ENCODE peak calls at places on chromosomes 6 and 20, in six cellular contexts. J is osteoblast; G is upper lobe of right lung; Q is A549; I is effector memory CD4-positive, alpha-beta T cell; U is caudate nucleus. O is an unnamed sample.

GRCh38 chr20:50645253-50646068 is 45.9 kb downstream of the RIPOR3 start:
- DNase-seq in J (peak), G (peak), Q (peak), I (no peak), U (no peak), O (peak)

GRCh38 chr6:161549977-161550655 is 276.3 kb upstream of the AGPAT4 start:
- DNase-seq in J (no peak), G (no peak), Q (peak), I (no peak), U (no peak), O (no peak)

GRCh38 chr20:24432057-24432456 is 37.4 kb upstream of the SYNDIG1 start:
- DNase-seq in J (no peak), G (no peak), Q (peak), I (no peak), U (no peak), O (no peak)

GRCh38 chr6:33116881-33117711 is 41.3 kb downstream of the HLA-DPB1 start:
- DNase-seq in J (no peak), G (no peak), Q (no peak), I (no peak), U (no peak), O (no peak)

GRCh38 chr6:38489951-38490350 is 149.8 kb downstream of the BTBD9 start:
- DNase-seq in J (peak), G (no peak), Q (no peak), I (no peak), U (no peak), O (no peak)

GRCh38 chr6:138250513-138251247 is 32.4 kb upstream of the PBOV1 start:
- DNase-seq in J (peak), G (no peak), Q (no peak), I (no peak), U (peak), O (no peak)

GRCh38 chr6:135251964-135252429 is 70.9 kb downstream of the MYB start:
- DNase-seq in J (no peak), G (no peak), Q (no peak), I (no peak), U (no peak), O (no peak)

GRCh38 chr6:131761061-131761761 is 46.6 kb upstream of the ENPP1 start:
- DNase-seq in J (peak), G (no peak), Q (no peak), I (no peak), U (no peak), O (no peak)

GRCh38 chr6:17091122-17091521 is 10.7 kb upstream of the STMND1 start:
- DNase-seq in J (peak), G (no peak), Q (no peak), I (no peak), U (no peak), O (no peak)

GRCh38 chr6:134584809-134585528 is 267.1 kb upstream of the SGK1 start:
- DNase-seq in J (no peak), G (no peak), Q (peak), I (no peak), U (no peak), O (no peak)

GRCh38 chr6:53568776-53569616 is 24.1 kb upstream of the GCLC start:
- DNase-seq in J (no peak), G (no peak), Q (no peak), I (no peak), U (no peak), O (no peak)

GRCh38 chr6:163122365-163122764 is 292.2 kb upstream of the QKI start:
- DNase-seq in J (no peak), G (no peak), Q (no peak), I (no peak), U (no peak), O (no peak)

DNA sequence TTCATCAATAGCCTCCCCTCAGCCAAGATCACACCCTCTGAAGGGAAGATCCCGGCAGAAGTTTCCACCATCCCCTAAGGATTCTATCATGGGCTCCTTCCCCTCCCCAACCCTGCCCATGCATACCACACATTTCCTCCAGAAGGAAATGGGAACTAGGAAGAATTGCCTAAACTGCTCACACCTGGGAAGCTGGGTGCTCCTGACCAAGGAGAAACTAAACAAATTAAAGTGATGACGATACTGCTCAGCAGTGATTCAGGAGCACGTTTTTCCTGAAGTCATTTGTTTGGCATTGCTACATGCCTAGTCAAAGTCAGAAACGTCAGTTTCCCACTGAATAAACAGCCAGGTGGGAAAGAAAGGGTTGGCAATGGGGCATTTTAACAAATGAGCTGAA is 136.1 kb upstream of the CDYL start:
- DNase-seq in J (peak), G (no peak), Q (no peak), I (no peak), U (no peak), O (no peak)
- H3K27ac ChIP-seq in J (no peak), G (no peak), Q (peak), I (no peak), U (no peak), O (no peak)

GRCh38 chr6:158787395-158787794 is 31.8 kb downstream of the EZR start:
- DNase-seq in J (no peak), G (no peak), Q (no peak), I (no peak), U (no peak), O (no peak)
- H3K27ac ChIP-seq in J (no peak), G (no peak), Q (no peak), I (no peak), U (no peak), O (no peak)

DNA sequence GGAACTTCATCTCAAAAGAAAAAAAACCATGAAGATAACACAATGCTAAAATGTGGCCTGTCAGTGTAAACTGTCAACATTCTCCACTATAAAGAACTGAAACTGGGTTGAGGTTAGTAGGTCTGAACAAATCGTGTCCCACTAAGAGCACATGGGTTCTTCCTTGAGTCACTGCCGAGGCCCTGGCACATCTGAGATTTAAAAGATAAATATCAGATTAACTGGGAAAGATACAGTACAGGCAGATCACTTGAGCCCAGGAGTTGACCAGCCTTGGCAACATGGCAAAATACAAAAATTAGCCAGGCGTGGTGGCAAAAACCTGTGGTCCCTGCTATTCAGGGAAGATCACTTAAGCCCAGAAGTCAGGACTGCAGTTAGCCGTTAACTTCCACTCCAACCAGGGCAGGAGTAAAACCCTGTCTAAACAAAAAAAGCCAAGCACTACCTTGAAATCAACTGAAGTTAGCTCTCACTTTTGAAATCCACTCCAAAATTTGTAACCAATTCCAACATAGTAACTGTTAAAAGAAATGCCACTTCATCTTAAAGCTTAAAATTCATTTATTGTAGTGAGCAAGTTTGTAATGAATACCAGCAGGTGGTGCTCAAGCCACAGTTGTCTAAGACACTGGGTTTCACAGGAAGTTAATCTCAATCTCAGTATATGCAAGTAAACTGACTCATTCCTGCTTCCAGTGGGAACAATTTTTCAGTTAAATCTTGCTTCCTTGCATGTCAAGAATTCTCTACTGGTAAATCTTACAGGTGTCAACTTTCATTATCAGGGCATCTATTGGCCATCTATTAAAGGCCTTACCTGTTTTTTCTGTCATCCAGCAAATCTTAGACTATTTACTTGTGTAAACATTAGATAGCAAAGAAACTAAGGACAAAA is 5.4 kb downstream of the EEF1A1 start:
- DNase-seq in J (no peak), G (no peak), Q (peak), I (no peak), U (peak), O (no peak)
- H3K27ac ChIP-seq in J (peak), G (peak), Q (peak), I (peak), U (no peak), O (no peak)

GRCh38 chr6:152348116-152348515 is 289.0 kb downstream of the SYNE1 start:
- DNase-seq in J (no peak), G (no peak), Q (no peak), I (no peak), U (no peak), O (no peak)
- H3K27ac ChIP-seq in J (no peak), G (no peak), Q (no peak), I (no peak), U (no peak), O (no peak)

GRCh38 chr20:59135093-59135492 is 28.5 kb upstream of the ZNF831 start:
- DNase-seq in J (no peak), G (no peak), Q (no peak), I (no peak), U (no peak), O (no peak)

GRCh38 chr20:59134182-59134581 is 29.4 kb upstream of the ZNF831 start:
- DNase-seq in J (no peak), G (peak), Q (no peak), I (no peak), U (no peak), O (no peak)

GRCh38 chr20:59137532-59137931 is 26.1 kb upstream of the ZNF831 start:
- DNase-seq in J (no peak), G (no peak), Q (no peak), I (no peak), U (no peak), O (no peak)

GRCh38 chr20:59138114-59138602 is 25.5 kb upstream of the ZNF831 start:
- DNase-seq in J (no peak), G (no peak), Q (no peak), I (no peak), U (no peak), O (no peak)

GRCh38 chr20:59136027-59136426 is 27.6 kb upstream of the ZNF831 start:
- DNase-seq in J (no peak), G (no peak), Q (no peak), I (no peak), U (no peak), O (no peak)
- H3K27ac ChIP-seq in J (no peak), G (no peak), Q (no peak), I (no peak), U (no peak), O (no peak)

DNA sequence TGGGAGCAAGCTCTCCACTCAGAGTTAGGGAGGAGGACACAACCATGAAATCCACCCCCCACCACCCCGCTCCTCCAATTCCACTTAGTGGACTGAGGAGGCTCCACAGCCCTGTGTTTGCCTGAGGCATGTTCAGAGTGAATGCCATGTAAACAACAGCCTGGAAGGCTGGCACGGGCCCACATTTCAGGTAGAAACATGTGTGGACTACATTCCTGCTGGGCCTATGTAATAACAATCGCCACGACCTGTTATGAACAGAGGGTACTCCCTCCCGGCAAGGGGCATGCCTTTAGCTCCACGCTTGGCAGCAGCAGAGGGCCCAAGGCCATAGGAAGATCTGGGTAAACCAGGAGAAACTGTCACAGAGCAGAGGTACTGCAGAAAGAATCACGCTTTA is 65.5 kb downstream of the ISM1 start:
- DNase-seq in J (no peak), G (peak), Q (no peak), I (no peak), U (no peak), O (no peak)
- H3K27ac ChIP-seq in J (no peak), G (no peak), Q (peak), I (no peak), U (no peak), O (no peak)

DNA sequence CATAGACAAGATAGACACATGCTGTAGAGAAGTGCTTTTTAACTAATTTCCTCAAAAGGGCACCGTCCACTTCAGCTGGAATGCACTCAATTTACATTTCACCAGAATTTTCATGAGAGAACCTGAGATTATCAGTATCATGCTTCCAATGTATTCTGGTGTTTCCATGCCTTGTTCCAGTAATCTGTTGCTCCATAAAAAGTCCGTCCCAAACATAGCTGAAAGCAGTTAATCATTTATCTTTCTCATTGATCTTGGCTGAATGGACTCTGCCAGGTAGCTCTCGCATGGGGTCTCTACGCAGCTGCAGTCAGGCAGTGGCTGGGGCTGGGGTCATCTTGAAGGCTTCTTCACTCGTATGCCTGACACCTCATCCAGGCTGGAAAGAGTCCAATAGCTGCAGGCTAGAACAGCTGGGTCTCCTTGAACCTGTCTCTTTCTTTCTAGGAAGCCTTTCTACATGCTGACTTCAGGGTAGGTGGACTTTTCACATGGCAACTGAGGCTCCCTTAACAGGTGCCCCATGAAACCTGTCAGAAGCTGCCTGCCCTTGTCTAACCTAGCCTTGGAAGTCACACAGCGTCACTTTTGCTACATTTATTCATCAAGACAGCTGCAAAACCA is 18.6 kb upstream of the COL12A1 start:
- DNase-seq in J (no peak), G (no peak), Q (no peak), I (no peak), U (no peak), O (no peak)
- H3K27ac ChIP-seq in J (no peak), G (no peak), Q (no peak), I (no peak), U (no peak), O (no peak)

DNA sequence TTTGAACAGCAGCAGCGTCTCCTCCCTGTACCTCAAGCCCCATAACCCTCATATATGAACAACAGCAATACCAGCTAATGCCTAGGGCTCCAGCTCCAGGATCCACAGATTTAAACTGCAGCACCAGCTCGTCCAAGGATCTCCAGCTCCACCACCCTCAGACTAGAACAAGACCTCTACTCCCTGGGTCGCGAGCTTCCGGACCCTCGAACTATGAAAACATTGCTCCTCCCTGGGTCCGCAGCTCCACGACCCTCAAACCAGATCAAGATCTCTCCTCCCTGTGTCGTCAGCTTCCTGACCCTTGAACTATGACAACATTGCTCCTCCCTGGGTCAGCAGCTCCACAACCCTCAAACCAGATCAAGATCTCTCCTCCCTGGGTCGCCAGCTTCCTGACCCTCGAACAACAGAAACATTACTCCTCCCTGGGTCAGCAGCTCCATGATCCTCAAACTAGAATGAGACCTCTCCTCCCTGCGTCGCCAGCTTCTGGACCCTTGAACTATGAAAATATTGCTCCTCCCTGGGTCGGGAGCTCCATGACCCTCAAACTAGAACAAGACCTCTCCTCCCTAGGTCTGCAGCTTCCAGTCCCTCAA is 339.0 kb upstream of the SULF2 start:
- DNase-seq in J (no peak), G (no peak), Q (no peak), I (no peak), U (no peak), O (no peak)
- H3K27ac ChIP-seq in J (no peak), G (no peak), Q (no peak), I (no peak), U (no peak), O (no peak)

GRCh38 chr20:47332381-47333206 is 23.9 kb downstream of the ZMYND8 start:
- DNase-seq in J (no peak), G (no peak), Q (no peak), I (no peak), U (no peak), O (no peak)
- H3K27ac ChIP-seq in J (peak), G (peak), Q (peak), I (no peak), U (peak), O (peak)

DNA sequence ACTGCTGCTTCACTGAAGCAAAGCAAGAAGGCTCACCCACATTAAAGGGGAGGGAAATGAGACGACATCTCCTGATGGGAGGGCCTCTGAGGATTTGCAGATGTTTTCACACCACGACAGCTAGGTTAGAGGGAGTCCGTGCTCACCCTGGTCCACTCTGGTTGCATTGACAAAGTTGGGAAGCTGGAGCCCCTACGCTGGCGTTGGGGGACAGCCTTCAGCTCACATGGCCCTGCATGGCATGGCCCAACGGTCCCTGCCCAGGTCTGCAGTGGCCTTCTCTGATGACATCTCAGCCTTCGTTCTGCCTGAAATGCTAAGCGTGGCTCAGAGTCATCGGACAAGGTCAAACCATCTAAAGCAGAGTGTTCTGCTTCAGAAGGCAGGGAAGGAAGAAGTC is 3.8 kb upstream of the NAPB start:
- DNase-seq in J (no peak), G (no peak), Q (no peak), I (no peak), U (no peak), O (no peak)
- H3K27ac ChIP-seq in J (no peak), G (no peak), Q (no peak), I (no peak), U (no peak), O (no peak)

O was measured in kidney.